ENCODE peak calls at places on chromosomes 2 and 18, in nine cellular contexts. One of them, this sample, is unnamed.

GRCh38 chr2:68942827-68943226 is 9.9 kb downstream of the GKN2 start:
- DNase-seq in Peyer's patch: no peak
- DNase-seq in tibial nerve: no peak
- DNase-seq in occipital lobe: no peak
- DNase-seq in stimulated activated CD4-positive, alpha-beta T cell treated with anti-CD3 and anti-CD28 coated beads, Interleukin-2, amount 100 ng/mL, for 48 hours: no peak
- DNase-seq in PC-3: peak
- DNase-seq in NCI-H1436: no peak
- DNase-seq in GM12865: no peak
- DNase-seq in hepatocyte: no peak
- DNase-seq in this sample: no peak

GRCh38 chr2:43737097-43737854 is 36.6 kb upstream of the DYNC2LI1 start:
- DNase-seq in tibial nerve: no peak
- DNase-seq in occipital lobe: no peak
- DNase-seq in Peyer's patch: no peak
- DNase-seq in NCI-H1436: no peak
- DNase-seq in stimulated activated CD4-positive, alpha-beta T cell treated with anti-CD3 and anti-CD28 coated beads, Interleukin-2, amount 100 ng/mL, for 48 hours: no peak
- DNase-seq in GM12865: no peak
- DNase-seq in PC-3: peak
- DNase-seq in hepatocyte: peak
- DNase-seq in this sample: no peak

GRCh38 chr2:126838718-126838985 is 60.0 kb upstream of the TEX51 start:
- DNase-seq in Peyer's patch: no peak
- DNase-seq in GM12865: no peak
- DNase-seq in hepatocyte: no peak
- DNase-seq in NCI-H1436: no peak
- DNase-seq in stimulated activated CD4-positive, alpha-beta T cell treated with anti-CD3 and anti-CD28 coated beads, Interleukin-2, amount 100 ng/mL, for 48 hours: no peak
- DNase-seq in PC-3: no peak
- DNase-seq in occipital lobe: no peak
- DNase-seq in tibial nerve: no peak
- DNase-seq in this sample: no peak

GRCh38 chr18:74316257-74317180 is 880 bp downstream of the C18orf63 start:
- DNase-seq in PC-3: peak
- DNase-seq in GM12865: no peak
- DNase-seq in stimulated activated CD4-positive, alpha-beta T cell treated with anti-CD3 and anti-CD28 coated beads, Interleukin-2, amount 100 ng/mL, for 48 hours: no peak
- DNase-seq in hepatocyte: no peak
- DNase-seq in tibial nerve: no peak
- DNase-seq in Peyer's patch: no peak
- DNase-seq in NCI-H1436: no peak
- DNase-seq in occipital lobe: no peak
- DNase-seq in this sample: no peak

GRCh38 chr18:3690682-3691066 is 240.7 kb downstream of the TGIF1 start:
- DNase-seq in NCI-H1436: no peak
- DNase-seq in stimulated activated CD4-positive, alpha-beta T cell treated with anti-CD3 and anti-CD28 coated beads, Interleukin-2, amount 100 ng/mL, for 48 hours: no peak
- DNase-seq in GM12865: no peak
- DNase-seq in PC-3: no peak
- DNase-seq in hepatocyte: no peak
- DNase-seq in occipital lobe: no peak
- DNase-seq in tibial nerve: no peak
- DNase-seq in Peyer's patch: no peak
- DNase-seq in this sample: no peak

GRCh38 chr2:133641942-133642341 is 73.7 kb upstream of the NCKAP5 start:
- DNase-seq in PC-3: no peak
- DNase-seq in stimulated activated CD4-positive, alpha-beta T cell treated with anti-CD3 and anti-CD28 coated beads, Interleukin-2, amount 100 ng/mL, for 48 hours: no peak
- DNase-seq in NCI-H1436: no peak
- DNase-seq in occipital lobe: no peak
- DNase-seq in hepatocyte: no peak
- DNase-seq in GM12865: no peak
- DNase-seq in Peyer's patch: no peak
- DNase-seq in tibial nerve: no peak
- DNase-seq in this sample: no peak

GRCh38 chr2:231029563-231029962 is 7.8 kb upstream of the C2orf72 start:
- DNase-seq in occipital lobe: no peak
- DNase-seq in Peyer's patch: no peak
- DNase-seq in NCI-H1436: no peak
- DNase-seq in stimulated activated CD4-positive, alpha-beta T cell treated with anti-CD3 and anti-CD28 coated beads, Interleukin-2, amount 100 ng/mL, for 48 hours: no peak
- DNase-seq in PC-3: no peak
- DNase-seq in tibial nerve: no peak
- DNase-seq in hepatocyte: no peak
- DNase-seq in GM12865: no peak
- DNase-seq in this sample: no peak

GRCh38 chr18:54822872-54823845 is 5.1 kb upstream of the RAB27B start:
- DNase-seq in Peyer's patch: no peak
- DNase-seq in tibial nerve: no peak
- DNase-seq in occipital lobe: no peak
- DNase-seq in GM12865: no peak
- DNase-seq in hepatocyte: peak
- DNase-seq in NCI-H1436: no peak
- DNase-seq in stimulated activated CD4-positive, alpha-beta T cell treated with anti-CD3 and anti-CD28 coated beads, Interleukin-2, amount 100 ng/mL, for 48 hours: no peak
- DNase-seq in PC-3: peak
- DNase-seq in this sample: no peak

GRCh38 chr2:37110306-37111212 is 26.2 kb downstream of the GPATCH11 start:
- DNase-seq in tibial nerve: no peak
- DNase-seq in PC-3: no peak
- DNase-seq in hepatocyte: no peak
- DNase-seq in Peyer's patch: no peak
- DNase-seq in NCI-H1436: no peak
- DNase-seq in GM12865: no peak
- DNase-seq in occipital lobe: no peak
- DNase-seq in stimulated activated CD4-positive, alpha-beta T cell treated with anti-CD3 and anti-CD28 coated beads, Interleukin-2, amount 100 ng/mL, for 48 hours: no peak
- DNase-seq in this sample: no peak

GRCh38 chr2:169118060-169118459 is 48.7 kb downstream of the DHRS9 start:
- DNase-seq in hepatocyte: no peak
- DNase-seq in GM12865: no peak
- DNase-seq in PC-3: no peak
- DNase-seq in stimulated activated CD4-positive, alpha-beta T cell treated with anti-CD3 and anti-CD28 coated beads, Interleukin-2, amount 100 ng/mL, for 48 hours: no peak
- DNase-seq in occipital lobe: no peak
- DNase-seq in tibial nerve: no peak
- DNase-seq in Peyer's patch: no peak
- DNase-seq in NCI-H1436: no peak
- DNase-seq in this sample: no peak

GRCh38 chr2:12701786-12702660 is 14.7 kb upstream of the TRIB2 start:
- DNase-seq in occipital lobe: no peak
- DNase-seq in stimulated activated CD4-positive, alpha-beta T cell treated with anti-CD3 and anti-CD28 coated beads, Interleukin-2, amount 100 ng/mL, for 48 hours: no peak
- DNase-seq in Peyer's patch: no peak
- DNase-seq in PC-3: peak
- DNase-seq in tibial nerve: no peak
- DNase-seq in NCI-H1436: no peak
- DNase-seq in hepatocyte: no peak
- DNase-seq in GM12865: no peak
- DNase-seq in this sample: no peak

GRCh38 chr2:57881998-57882884 is 164.4 kb upstream of the VRK2 start:
- DNase-seq in GM12865: no peak
- DNase-seq in NCI-H1436: no peak
- DNase-seq in occipital lobe: no peak
- DNase-seq in PC-3: peak
- DNase-seq in tibial nerve: no peak
- DNase-seq in stimulated activated CD4-positive, alpha-beta T cell treated with anti-CD3 and anti-CD28 coated beads, Interleukin-2, amount 100 ng/mL, for 48 hours: no peak
- DNase-seq in hepatocyte: peak
- DNase-seq in Peyer's patch: no peak
- DNase-seq in this sample: no peak

GRCh38 chr2:233408366-233409285 is 54.3 kb downstream of the DGKD start:
- DNase-seq in PC-3: no peak
- DNase-seq in tibial nerve: no peak
- DNase-seq in GM12865: no peak
- DNase-seq in stimulated activated CD4-positive, alpha-beta T cell treated with anti-CD3 and anti-CD28 coated beads, Interleukin-2, amount 100 ng/mL, for 48 hours: no peak
- DNase-seq in NCI-H1436: peak
- DNase-seq in Peyer's patch: no peak
- DNase-seq in occipital lobe: no peak
- DNase-seq in hepatocyte: no peak
- DNase-seq in this sample: no peak

GRCh38 chr2:162385516-162385915 is 41.6 kb downstream of the GCA start:
- DNase-seq in tibial nerve: no peak
- DNase-seq in Peyer's patch: no peak
- DNase-seq in hepatocyte: no peak
- DNase-seq in GM12865: no peak
- DNase-seq in PC-3: no peak
- DNase-seq in NCI-H1436: no peak
- DNase-seq in stimulated activated CD4-positive, alpha-beta T cell treated with anti-CD3 and anti-CD28 coated beads, Interleukin-2, amount 100 ng/mL, for 48 hours: no peak
- DNase-seq in occipital lobe: no peak
- DNase-seq in this sample: no peak

GRCh38 chr18:37553633-37554398 is 11.8 kb downstream of the CELF4 start:
- DNase-seq in Peyer's patch: no peak
- DNase-seq in NCI-H1436: no peak
- DNase-seq in GM12865: no peak
- DNase-seq in hepatocyte: peak
- DNase-seq in stimulated activated CD4-positive, alpha-beta T cell treated with anti-CD3 and anti-CD28 coated beads, Interleukin-2, amount 100 ng/mL, for 48 hours: no peak
- DNase-seq in PC-3: no peak
- DNase-seq in occipital lobe: no peak
- DNase-seq in tibial nerve: no peak
- DNase-seq in this sample: no peak

GRCh38 chr2:158676295-158676694 is 118.8 kb upstream of the DAPL1 start:
- DNase-seq in GM12865: no peak
- DNase-seq in PC-3: no peak
- DNase-seq in hepatocyte: no peak
- DNase-seq in Peyer's patch: no peak
- DNase-seq in occipital lobe: no peak
- DNase-seq in tibial nerve: no peak
- DNase-seq in stimulated activated CD4-positive, alpha-beta T cell treated with anti-CD3 and anti-CD28 coated beads, Interleukin-2, amount 100 ng/mL, for 48 hours: no peak
- DNase-seq in NCI-H1436: no peak
- DNase-seq in this sample: no peak

This sample was measured in Ammon's horn.